ENCODE peak calls at places on chromosomes 7 and 10, in six cellular contexts. X is stimulated activated CD4-positive, alpha-beta T cell treated with anti-CD3 and anti-CD28 coated beads, Interleukin-1b, Interleukin-23, amount 100 ng/mL, for 1 hour; A is neural progenitor cell; C is caudate nucleus; K is fibroblast of the aortic adventitia; Z is fibroblast of gingiva. B is an unnamed sample.

GRCh38 chr10:14953452-14954000 is 370 bp downstream of the DCLRE1C start:
- DNase-seq in X (no peak), A (peak; percentile 66), C (no peak), K (peak; percentile 68), Z (peak; percentile 65), B (no peak)

GRCh38 chr7:80428161-80429054 is 83.5 kb downstream of the GNAT3 start:
- DNase-seq in X (no peak), A (peak; percentile 60), C (no peak), K (peak; percentile 86), Z (peak; percentile 71), B (peak; percentile 64)

GRCh38 chr7:41880107-41880506 is 177.2 kb upstream of the INHBA start:
- DNase-seq in X (no peak), A (no peak), C (no peak), K (peak; percentile 90), Z (peak; percentile 34), B (no peak)

GRCh38 chr7:8254667-8255066 is 7.3 kb downstream of the ICA1 start:
- DNase-seq in X (no peak), A (no peak), C (no peak), K (no peak), Z (no peak), B (no peak)

GRCh38 chr7:155815332-155816191 is 3.3 kb upstream of the SHH start:
- DNase-seq in X (peak; percentile 43), A (peak; percentile 86), C (peak; percentile 21), K (peak; percentile 25), Z (peak; percentile 11), B (no peak)

GRCh38 chr10:24820616-24821015 is 96.9 kb upstream of the ARHGAP21 start:
- DNase-seq in X (no peak), A (no peak), C (peak; percentile 21), K (no peak), Z (no peak), B (no peak)

GRCh38 chr10:113047963-113048781 is 98.1 kb downstream of the TCF7L2 start:
- DNase-seq in X (no peak), A (no peak), C (no peak), K (no peak), Z (peak; percentile 57), B (no peak)

GRCh38 chr10:557792-558328 is 131.6 kb downstream of the DIP2C start:
- DNase-seq in X (no peak), A (no peak), C (peak; percentile 42), K (no peak), Z (no peak), B (peak; percentile 17)

GRCh38 chr10:31601136-31601535 is 282.1 kb downstream of the ZEB1 start:
- DNase-seq in X (no peak), A (no peak), C (no peak), K (no peak), Z (no peak), B (no peak)

GRCh38 chr10:97640868-97641811 is 669 bp downstream of the PI4K2A start:
- DNase-seq in X (no peak), A (peak; percentile 70), C (peak; percentile 28), K (peak; percentile 80), Z (peak; percentile 66), B (no peak)

GRCh38 chr10:90326498-90327267 is 531.2 kb downstream of the HTR7 start:
- DNase-seq in X (no peak), A (no peak), C (no peak), K (peak; percentile 47), Z (no peak), B (no peak)

GRCh38 chr7:155312653-155313052 is 15.0 kb downstream of the INSIG1 start:
- DNase-seq in X (no peak), A (no peak), C (no peak), K (no peak), Z (no peak), B (no peak)

GRCh38 chr10:114735946-114736345 is 77.9 kb upstream of the ABLIM1 start:
- DNase-seq in X (no peak), A (no peak), C (no peak), K (no peak), Z (no peak), B (no peak)

GRCh38 chr10:28892818-28893547 is 215.7 kb downstream of the BAMBI start:
- DNase-seq in X (no peak), A (no peak), C (no peak), K (peak; percentile 52), Z (no peak), B (no peak)

GRCh38 chr7:106952658-106953231 is 87.7 kb downstream of the PIK3CG start:
- DNase-seq in X (no peak), A (no peak), C (no peak), K (no peak), Z (no peak), B (no peak)

GRCh38 chr10:99983280-99983988 is 26.3 kb downstream of the DNMBP start:
- DNase-seq in X (no peak), A (no peak), C (no peak), K (peak; percentile 94), Z (peak; percentile 86), B (no peak)

GRCh38 chr7:67754651-67755050 is 758.0 kb downstream of the TYW1 start:
- DNase-seq in X (no peak), A (no peak), C (no peak), K (no peak), Z (no peak), B (no peak)

GRCh38 chr10:18140957-18141888 is 999 bp downstream of the CACNB2 start:
- DNase-seq in X (no peak), A (peak; percentile 13), C (peak; percentile 54), K (peak; percentile 29), Z (peak; percentile 22), B (peak; percentile 59)

GRCh38 chr7:35967366-35968139 is 166.7 kb downstream of the SEPTIN7 start:
- DNase-seq in X (no peak), A (no peak), C (no peak), K (no peak), Z (no peak), B (no peak)

GRCh38 chr7:139441961-139442360 is 41.5 kb downstream of the KLRG2 start:
- DNase-seq in X (no peak), A (no peak), C (no peak), K (no peak), Z (no peak), B (peak; percentile 82)

GRCh38 chr7:107559864-107560263 is 3.9 kb downstream of the COG5 start:
- DNase-seq in X (no peak), A (no peak), C (no peak), K (peak; percentile 80), Z (peak; percentile 56), B (no peak)

GRCh38 chr10:1424648-1425047 is 312.7 kb downstream of the ADARB2 start:
- DNase-seq in X (no peak), A (no peak), C (no peak), K (no peak), Z (no peak), B (peak; percentile 29)